ENCODE peak calls at places on chromosomes 3 and 15, in six cellular contexts. H is Peyer's patch, P is HFF-Myc, V is neural crest cell, E is posterior cingulate gyrus, C is left cardiac atrium. L is an unnamed sample.

GRCh38 chr3:161413855-161414210 is 42.5 kb upstream of the SPTSSB start:
- DNase-seq in P (no peak), E (no peak), C (no peak), V (no peak), H (no peak), L (no peak)

GRCh38 chr3:54951405-54951804 is 23.5 kb upstream of the LRTM1 start:
- DNase-seq in C (peak), H (peak), V (peak), P (peak), E (peak), L (peak)

GRCh38 chr3:20539666-20540460 is 353.9 kb upstream of the SGO1 start:
- DNase-seq in E (peak), V (no peak), H (no peak), C (no peak), P (no peak), L (no peak)

GRCh38 chr15:98650871-98651481 is 2.6 kb downstream of the IGF1R start:
- DNase-seq in C (no peak), H (peak), V (no peak), E (no peak), P (no peak), L (no peak)

GRCh38 chr3:197752107-197752506 is 2.4 kb downstream of the FYTTD1 start:
- DNase-seq in H (no peak), P (no peak), C (no peak), V (no peak), E (no peak), L (no peak)

GRCh38 chr3:177906573-177907229 is 629.5 kb upstream of the KCNMB2 start:
- DNase-seq in E (no peak), H (no peak), V (no peak), C (no peak), P (no peak), L (no peak)

GRCh38 chr3:53493997-53494791 is at the start of gene CACNA1D:
- DNase-seq in E (peak), V (peak), P (no peak), C (no peak), H (peak), L (peak)

GRCh38 chr3:146577662-146578061 is 27.5 kb downstream of the PLSCR5 start:
- DNase-seq in E (no peak), V (no peak), H (peak), P (no peak), C (no peak), L (peak)

GRCh38 chr3:14150078-14150477 is 25.2 kb downstream of the TMEM43 start:
- DNase-seq in E (no peak), C (no peak), P (no peak), H (no peak), V (no peak), L (no peak)

GRCh38 chr3:190008432-190008831 is 112.3 kb downstream of the P3H2 start:
- DNase-seq in H (no peak), P (no peak), C (no peak), E (no peak), V (no peak), L (no peak)

GRCh38 chr15:57827021-57827420 is 120.5 kb downstream of the POLR2M start:
- DNase-seq in V (no peak), E (no peak), H (no peak), P (no peak), C (no peak), L (no peak)

GRCh38 chr3:86923071-86923476 is 67.9 kb downstream of the VGLL3 start:
- DNase-seq in C (no peak), E (no peak), V (no peak), H (no peak), P (no peak), L (no peak)

GRCh38 chr3:182921665-182922355 is 58.5 kb downstream of the DCUN1D1 start:
- DNase-seq in V (no peak), C (no peak), H (no peak), E (no peak), P (no peak), L (no peak)

GRCh38 chr15:40493089-40493840 is 22.5 kb downstream of the CHST14 start:
- DNase-seq in P (no peak), C (no peak), H (no peak), V (no peak), E (no peak), L (no peak)

GRCh38 chr3:32146669-32147315 is 40.4 kb downstream of the GPD1L start:
- DNase-seq in V (no peak), E (no peak), C (no peak), P (no peak), H (no peak), L (peak)

GRCh38 chr15:42156266-42156922 is at the start of gene PLA2G4F:
- DNase-seq in H (peak), P (no peak), V (no peak), C (no peak), E (no peak), L (no peak)

GRCh38 chr15:67183443-67184169 is 70.9 kb downstream of the AAGAB start:
- DNase-seq in P (no peak), E (no peak), H (no peak), V (no peak), C (no peak), L (no peak)

GRCh38 chr3:126304704-126305103 is 52.5 kb downstream of the KLF15 start:
- DNase-seq in C (no peak), E (no peak), V (no peak), P (no peak), H (no peak), L (no peak)

GRCh38 chr3:43477600-43477999 is 144.2 kb downstream of the ANO10 start:
- DNase-seq in P (no peak), H (peak), C (peak), E (no peak), V (no peak), L (no peak)